ENCODE peak calls at places on chromosome 19, in seven cellular contexts. U, L, S, O, B, M and X are unnamed samples.
A peak's percentile ranks its signal among the peaks of the same experiment; 100 is the strongest.

GRCh38 chr19:34243876-34244578 is 10.3 kb upstream of the GARRE1 start:
- DNase-seq in U (no peak), L (no peak), S (no peak), O (no peak), B (no peak), M (no peak), X (no peak)

GRCh38 chr19:50998686-50999085 is 2.7 kb downstream of the KLK8 start:
- DNase-seq in U (no peak), L (no peak), S (no peak), O (no peak), B (no peak), M (no peak), X (no peak)

GRCh38 chr19:20787766-20788165 is 11.7 kb downstream of the ZNF66 start:
- DNase-seq in U (peak; percentile 0), L (no peak), S (no peak), O (no peak), B (no peak), M (no peak), X (no peak)

GRCh38 chr19:9342610-9343304 is 18.8 kb downstream of the ZNF559 start:
- DNase-seq in U (no peak), L (no peak), S (no peak), O (no peak), B (no peak), M (no peak), X (no peak)

GRCh38 chr19:4144666-4145261 is 8.7 kb upstream of the CREB3L3 start:
- DNase-seq in U (peak; percentile 43), L (no peak), S (no peak), O (no peak), B (no peak), M (no peak), X (no peak)

GRCh38 chr19:31316201-31316951 is 32.9 kb downstream of the TSHZ3 start:
- DNase-seq in U (peak; percentile 61), L (peak; percentile 4), S (peak; percentile 54), O (no peak), B (no peak), M (peak; percentile 84), X (peak; percentile 34)

GRCh38 chr19:35117791-35118190 is 2.2 kb downstream of the FXYD3 start:
- DNase-seq in U (no peak), L (no peak), S (no peak), O (no peak), B (no peak), M (no peak), X (no peak)

GRCh38 chr19:29526730-29527499 is 1.1 kb downstream of the VSTM2B start:
- DNase-seq in U (no peak), L (no peak), S (no peak), O (peak; percentile 50), B (no peak), M (peak; percentile 68), X (no peak)

GRCh38 chr19:33175886-33176669 is 18.1 kb upstream of the LRP3 start:
- DNase-seq in U (peak; percentile 30), L (no peak), S (no peak), O (no peak), B (peak; percentile 56), M (peak; percentile 58), X (no peak)

GRCh38 chr19:56404705-56405056 is 549 bp downstream of the ZNF583 start:
- DNase-seq in U (no peak), L (no peak), S (no peak), O (no peak), B (no peak), M (no peak), X (no peak)

GRCh38 chr19:46802152-46802551 is 13.8 kb upstream of the SLC1A5 start:
- DNase-seq in U (no peak), L (no peak), S (no peak), O (no peak), B (no peak), M (no peak), X (no peak)

GRCh38 chr19:46896076-46896794 is 35.4 kb downstream of the ARHGAP35 start:
- DNase-seq in U (no peak), L (no peak), S (no peak), O (no peak), B (no peak), M (no peak), X (peak; percentile 81)

GRCh38 chr19:12721656-12722565 is 1.8 kb downstream of the TNPO2 start:
- DNase-seq in U (peak; percentile 74), L (peak; percentile 78), S (peak; percentile 68), O (peak; percentile 70), B (peak; percentile 94), M (peak; percentile 94), X (peak; percentile 83)

GRCh38 chr19:10780368-10780767 is 55.6 kb downstream of the TMED1 start:
- DNase-seq in U (peak; percentile 54), L (peak; percentile 90), S (peak; percentile 75), O (no peak), B (no peak), M (no peak), X (no peak)

GRCh38 chr19:10712754-10713153 is 5.1 kb upstream of the DNM2 start:
- DNase-seq in U (no peak), L (no peak), S (no peak), O (no peak), B (no peak), M (no peak), X (no peak)

GRCh38 chr19:20926796-20927195 is 3.7 kb downstream of the ZNF85 start:
- DNase-seq in U (no peak), L (no peak), S (no peak), O (no peak), B (no peak), M (no peak), X (no peak)

GRCh38 chr19:49408816-49409440 is 14.3 kb downstream of the PTH2 start:
- DNase-seq in U (no peak), L (no peak), S (no peak), O (no peak), B (no peak), M (no peak), X (no peak)

GRCh38 chr19:33373701-33374405 is at the start of gene CEBPG:
- DNase-seq in U (peak; percentile 64), L (peak; percentile 54), S (no peak), O (peak; percentile 81), B (peak; percentile 82), M (peak; percentile 73), X (no peak)

GRCh38 chr19:28297036-28297435 is 915.9 kb downstream of the UQCRFS1 start:
- DNase-seq in U (no peak), L (no peak), S (no peak), O (no peak), B (no peak), M (no peak), X (no peak)

GRCh38 chr19:58439576-58440554 is at the start of gene ZNF132:
- DNase-seq in U (peak; percentile 100), L (peak; percentile 100), S (peak; percentile 99), O (peak; percentile 89), B (no peak), M (peak; percentile 85), X (peak; percentile 99)

GRCh38 chr19:36526581-36526980 is 1.5 kb downstream of the ZNF260 start:
- DNase-seq in U (no peak), L (no peak), S (no peak), O (no peak), B (no peak), M (no peak), X (no peak)

GRCh38 chr19:55340784-55341147 is 1.1 kb downstream of the KMT5C start:
- DNase-seq in U (no peak), L (peak; percentile 17), S (no peak), O (no peak), B (peak; percentile 39), M (peak; percentile 66), X (no peak)

GRCh38 chr19:29681422-29682235 is 16.4 kb downstream of the PLEKHF1 start:
- DNase-seq in U (no peak), L (no peak), S (no peak), O (peak; percentile 55), B (no peak), M (no peak), X (no peak)

GRCh38 chr19:34806976-34807860 is 34.2 kb upstream of the ZNF599 start:
- DNase-seq in U (no peak), L (no peak), S (no peak), O (no peak), B (no peak), M (no peak), X (no peak)

GRCh38 chr19:42396248-42396541 is 6.1 kb upstream of the CNFN start:
- DNase-seq in U (no peak), L (no peak), S (no peak), O (no peak), B (no peak), M (no peak), X (no peak)

GRCh38 chr19:3098141-3098514 is 4.0 kb downstream of the GNA11 start:
- DNase-seq in U (no peak), L (peak; percentile 47), S (no peak), O (no peak), B (no peak), M (no peak), X (no peak)
- TF ChIP-seq CTCF in U (no peak), L (no peak), S (no peak), O (no peak), B (no peak), M (no peak), X (no peak)

DNA sequence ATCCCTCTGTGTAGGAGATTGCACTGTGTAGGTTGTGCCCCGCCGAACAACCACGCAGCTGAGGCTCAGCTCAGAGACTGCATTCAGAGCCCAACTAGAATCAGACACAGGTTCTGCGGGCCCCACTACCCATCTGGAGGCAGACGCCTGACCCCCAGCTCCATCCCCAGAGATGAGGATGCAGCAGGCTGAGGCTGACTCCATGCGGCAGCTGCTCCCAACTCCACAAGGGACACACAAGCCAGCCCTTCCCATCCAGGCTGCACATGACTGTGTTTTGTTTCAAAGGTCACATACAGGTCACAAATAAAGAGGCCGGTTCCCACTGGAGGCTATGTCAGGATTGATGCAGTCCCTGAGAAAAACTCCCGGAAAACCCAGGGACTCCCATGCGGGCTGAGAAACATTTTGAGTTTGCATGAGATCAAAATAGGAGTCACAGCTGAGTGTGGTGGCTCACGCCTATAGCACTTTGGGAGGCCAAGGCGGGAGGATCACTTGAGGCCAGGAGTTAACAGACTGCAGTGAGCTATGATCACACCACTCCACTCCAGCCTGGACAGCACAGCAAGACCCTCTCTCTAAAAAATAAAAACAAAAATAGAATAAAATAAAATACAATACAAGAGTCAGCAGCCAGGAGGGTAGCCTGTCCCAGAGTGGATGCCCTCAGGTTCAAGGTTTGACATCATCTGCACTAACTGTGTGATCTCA is 14.0 kb downstream of the ELL start:
- DNase-seq in U (peak; percentile 39), L (peak; percentile 31), S (peak; percentile 48), O (no peak), B (no peak), M (no peak), X (no peak)
- H3K4me1 ChIP-seq in U (peaks cover 26% of the 10 kb centered on the region), L (peaks cover 14% of the 10 kb centered on the region), S (peaks cover 92% of the 10 kb centered on the region), O (peaks cover 41% of the 10 kb centered on the region), B (peaks cover 57% of the 10 kb centered on the region), M (no peaks in the 10 kb centered on the region), X (peaks cover 96% of the 10 kb centered on the region)

DNA sequence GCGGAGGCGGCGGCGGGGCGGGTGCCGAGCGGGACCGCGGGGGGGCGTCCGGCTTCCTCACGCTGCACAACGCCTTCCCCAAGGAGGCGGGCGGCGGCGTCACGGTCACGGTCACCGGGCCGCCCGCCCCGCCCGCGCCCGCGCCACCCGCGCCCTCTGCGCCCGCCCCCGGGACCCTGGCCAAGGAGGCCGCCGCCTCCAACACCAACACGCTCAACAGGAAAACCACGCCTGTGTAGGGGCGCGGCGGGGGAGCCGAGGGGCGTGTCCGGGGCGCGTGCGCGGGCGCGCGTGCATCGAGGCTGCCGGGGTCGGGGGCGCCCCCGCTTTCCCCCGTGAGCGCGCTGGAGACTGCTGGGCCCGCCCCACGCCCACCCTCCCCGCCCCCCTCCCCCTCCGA is 8.8 kb upstream of the CACNG6 start:
- DNase-seq in U (no peak), L (peak; percentile 25), S (peak; percentile 26), O (peak; percentile 61), B (peak; percentile 63), M (peak; percentile 44), X (no peak)
- H3K4me3 ChIP-seq in U (peak overlapping the region; percentile 12), L (peak overlapping the region; percentile 44), S (no peak overlapping the region), O (no peak overlapping the region), B (peak overlapping the region; percentile 38), M (peak overlapping the region; percentile 35), X (no peak overlapping the region)

GRCh38 chr19:16111160-16111908 is at the start of gene RAB8A:
- DNase-seq in U (peak; percentile 99), L (peak; percentile 100), S (peak; percentile 99), O (peak; percentile 100), B (peak; percentile 100), M (peak; percentile 100), X (peak; percentile 99)
- TF ChIP-seq CTCF in U (peak; percentile 98), L (peak; percentile 96), S (peak; percentile 100), O (peak; percentile 99), B (peak; percentile 78), M (peak; percentile 85), X (peak; percentile 98)